ENCODE peak calls at places on chromosomes 4 and X, in nine cellular contexts. R, V, P, L, S, F, Z, C and I are unnamed samples.
A peak's percentile ranks its signal among the peaks of the same experiment; 100 is the strongest.

GRCh38 chr4:94931626-94932025 is 173.9 kb downstream of the BMPR1B start:
- DNase-seq in S (no peak), L (no peak), Z (no peak), F (no peak), C (no peak), P (no peak), R (no peak), V (no peak), I (no peak)

GRCh38 chr4:73729534-73730165 is 10.7 kb upstream of the CXCL8 start:
- DNase-seq in V (peak; percentile 96), L (peak; percentile 45), P (peak; percentile 96), R (peak; percentile 38), F (no peak), C (peak; percentile 59), Z (peak; percentile 88), S (peak; percentile 57), I (peak; percentile 63)

GRCh38 chrX:154541896-154542722 is 4.5 kb downstream of the G6PD start:
- DNase-seq in Z (peak; percentile 83), S (peak; percentile 90), R (no peak), P (peak; percentile 96), V (peak; percentile 91), L (peak; percentile 26), C (peak; percentile 52), F (no peak), I (peak; percentile 72)

GRCh38 chr4:89438102-89438831 is 130.7 kb upstream of the GPRIN3 start:
- DNase-seq in V (peak; percentile 63), R (no peak), F (peak; percentile 78), L (no peak), Z (peak; percentile 39), C (no peak), S (no peak), P (peak; percentile 37), I (no peak)

GRCh38 chr4:184598753-184599491 is 50.3 kb downstream of the CASP3 start:
- DNase-seq in Z (no peak), S (no peak), V (peak; percentile 71), R (no peak), L (no peak), P (peak; percentile 86), C (no peak), F (no peak), I (no peak)

GRCh38 chr4:184347251-184348239 is 126.8 kb downstream of the IRF2 start:
- DNase-seq in Z (peak; percentile 95), R (no peak), C (peak; percentile 30), S (no peak), P (peak; percentile 47), L (peak; percentile 59), F (peak; percentile 57), V (peak; percentile 88), I (no peak)

GRCh38 chr4:87108142-87108546 is 112.3 kb downstream of the KLHL8 start:
- DNase-seq in R (peak; percentile 41), Z (peak; percentile 82), S (no peak), F (no peak), C (no peak), L (peak; percentile 71), V (peak; percentile 88), P (peak; percentile 85), I (no peak)

GRCh38 chr4:94447754-94448411 is 3.9 kb upstream of the PDLIM5 start:
- DNase-seq in F (no peak), P (no peak), R (no peak), S (no peak), V (no peak), L (no peak), Z (peak; percentile 73), C (no peak), I (no peak)

GRCh38 chrX:10447577-10448214 is 172.7 kb downstream of the MID1 start:
- DNase-seq in F (no peak), V (peak; percentile 52), R (no peak), C (peak; percentile 32), L (no peak), Z (peak; percentile 33), S (no peak), P (peak; percentile 48), I (no peak)

GRCh38 chr4:337932-338758 is 531 bp downstream of the ZNF141 start:
- DNase-seq in C (peak; percentile 27), P (peak; percentile 45), S (peak; percentile 86), L (no peak), R (no peak), Z (peak; percentile 10), F (peak; percentile 50), V (peak; percentile 54), I (no peak)

GRCh38 chrX:73262991-73263390 is 48.3 kb upstream of the NAP1L2 start:
- DNase-seq in F (no peak), R (no peak), P (peak; percentile 1), Z (peak; percentile 0), S (no peak), L (no peak), V (peak; percentile 4), C (no peak), I (no peak)

GRCh38 chr4:173827707-173828106 is 297.7 kb upstream of the HAND2 start:
- DNase-seq in V (no peak), P (no peak), S (no peak), C (no peak), Z (no peak), L (no peak), R (no peak), F (no peak), I (no peak)

GRCh38 chr4:65623509-65623908 is 46.8 kb downstream of the EPHA5 start:
- DNase-seq in L (no peak), F (no peak), P (peak; percentile 66), S (no peak), Z (peak; percentile 80), R (peak; percentile 18), V (peak; percentile 66), C (no peak), I (no peak)

GRCh38 chr4:169770411-169770810 is 12.7 kb upstream of the HPF1 start:
- DNase-seq in V (no peak), R (no peak), P (no peak), S (no peak), C (no peak), L (no peak), Z (no peak), F (no peak), I (no peak)

GRCh38 chr4:112589207-112589606 is 47.5 kb downstream of the ZGRF1 start:
- DNase-seq in L (no peak), Z (peak; percentile 10), P (peak; percentile 2), F (no peak), V (peak; percentile 70), C (no peak), R (no peak), S (no peak), I (no peak)

GRCh38 chr4:123995939-123996338 is 599.3 kb downstream of the SPRY1 start:
- DNase-seq in V (peak; percentile 76), C (no peak), S (no peak), L (no peak), F (no peak), P (peak; percentile 81), Z (peak; percentile 77), R (no peak), I (peak; percentile 70)

GRCh38 chr4:105025263-105026017 is 121.2 kb upstream of the TET2 start:
- DNase-seq in R (no peak), F (no peak), V (no peak), L (no peak), P (no peak), S (no peak), C (no peak), Z (peak; percentile 32), I (no peak)

GRCh38 chr4:20422398-20422797 is 170.7 kb downstream of the SLIT2 start:
- DNase-seq in Z (peak; percentile 78), L (no peak), F (peak; percentile 67), P (peak; percentile 64), V (peak; percentile 78), R (peak; percentile 30), C (no peak), S (no peak), I (no peak)

GRCh38 chr4:144591401-144591800 is 54.6 kb upstream of the HHIP start:
- DNase-seq in F (no peak), V (peak; percentile 86), Z (peak; percentile 91), L (no peak), S (no peak), R (no peak), P (peak; percentile 87), C (no peak), I (no peak)

GRCh38 chr4:127425911-127426310 is 206.8 kb upstream of the INTU start:
- DNase-seq in F (no peak), L (no peak), V (no peak), C (no peak), S (no peak), P (no peak), R (no peak), Z (no peak), I (no peak)

GRCh38 chr4:8195841-8196460 is 3.1 kb upstream of the SH3TC1 start:
- DNase-seq in C (no peak), R (no peak), S (no peak), V (no peak), F (no peak), P (no peak), L (no peak), Z (no peak), I (no peak)

GRCh38 chr4:10115271-10115656 is 1.3 kb downstream of the WDR1 start:
- DNase-seq in S (no peak), C (no peak), V (peak; percentile 64), Z (peak; percentile 73), P (peak; percentile 60), L (no peak), R (no peak), F (peak; percentile 38), I (no peak)

DNA sequence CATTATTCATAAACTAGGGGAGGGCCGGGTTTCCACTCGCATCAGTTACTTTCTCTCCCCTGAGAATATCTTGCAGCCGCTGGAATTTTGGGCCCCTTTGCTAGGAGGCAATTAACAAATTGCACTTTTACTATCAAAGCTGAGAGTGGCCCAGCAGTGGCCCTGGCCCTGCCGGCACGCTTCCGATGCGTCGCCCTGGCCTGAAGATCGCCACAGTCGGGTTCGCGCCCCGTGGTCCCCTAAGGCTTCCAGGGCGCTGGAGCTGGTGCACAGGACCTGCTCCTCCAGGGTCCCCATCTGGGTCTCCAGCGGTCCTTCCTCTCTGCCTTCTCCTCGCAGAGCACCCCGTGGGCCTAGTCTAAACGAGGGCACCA is 486 bp upstream of the CWH43 start:
- DNase-seq in Z (no peak), S (no peak), F (no peak), C (no peak), R (no peak), P (no peak), L (no peak), V (no peak), I (no peak)
- H3K4me3 ChIP-seq in Z (peak overlapping the region; percentile 44), S (peak overlapping the region; percentile 49), F (peak overlapping the region; percentile 59), C (no peak overlapping the region), R (peak overlapping the region; percentile 27), P (no peak overlapping the region), L (no peak overlapping the region), V (no peak overlapping the region), I (no peak overlapping the region)

GRCh38 chrX:41543022-41543421 is 95.9 kb downstream of the NYX start:
- DNase-seq in P (no peak), R (no peak), V (no peak), Z (no peak), C (no peak), F (no peak), S (no peak), L (no peak), I (no peak)
- TF ChIP-seq CTCF in P (no peak), R (no peak), V (no peak), Z (no peak), C (no peak), F (no peak), S (no peak), L (no peak), I (no peak)

GRCh38 chrX:108304210-108304609 is 134.0 kb downstream of the COL4A6 start:
- DNase-seq in V (peak; percentile 52), Z (no peak), F (no peak), S (no peak), R (no peak), P (peak; percentile 33), C (no peak), L (no peak), I (no peak)
- H3K4me3 ChIP-seq in V (no peak overlapping the region), Z (no peak overlapping the region), F (no peak overlapping the region), S (no peak overlapping the region), R (no peak overlapping the region), P (no peak overlapping the region), C (no peak overlapping the region), L (no peak overlapping the region), I (no peak overlapping the region)

GRCh38 chr4:69517674-69518073 is 22.0 kb upstream of the UGT2B4 start:
- DNase-seq in Z (no peak), V (no peak), P (no peak), F (no peak), S (no peak), L (no peak), C (no peak), R (no peak), I (no peak)
- TF ChIP-seq CTCF in Z (no peak), V (no peak), P (no peak), F (no peak), S (no peak), L (no peak), C (no peak), R (no peak), I (no peak)